ENCODE peak calls at places on chromosomes 7 and 10, in eight cellular contexts. A, M, H, L, E, N, K and Y are unnamed samples.

GRCh38 chr7:131357282-131357880 is 29.7 kb downstream of the MKLN1 start:
- DNase-seq in A (no peak), M (no peak), H (peak; percentile 60), L (no peak), E (no peak), N (no peak), K (no peak), Y (no peak)

GRCh38 chr7:77800158-77800557 is 1.6 kb downstream of the PHTF2 start:
- DNase-seq in A (no peak), M (no peak), H (no peak), L (no peak), E (no peak), N (peak; percentile 38), K (peak; percentile 57), Y (no peak)

GRCh38 chr10:119466655-119467054 is 75.9 kb downstream of the RGS10 start:
- DNase-seq in A (no peak), M (no peak), H (no peak), L (peak; percentile 35), E (no peak), N (peak; percentile 59), K (no peak), Y (no peak)

GRCh38 chr7:5777932-5778331 is 3.5 kb downstream of the RNF216 start:
- DNase-seq in A (no peak), M (no peak), H (no peak), L (no peak), E (no peak), N (no peak), K (no peak), Y (no peak)

GRCh38 chr10:6530211-6530840 is 49.8 kb downstream of the PRKCQ start:
- DNase-seq in A (no peak), M (no peak), H (no peak), L (no peak), E (no peak), N (no peak), K (no peak), Y (no peak)

GRCh38 chr10:86652361-86653202 is 1.8 kb upstream of the OPN4 start:
- DNase-seq in A (no peak), M (no peak), H (no peak), L (no peak), E (no peak), N (no peak), K (peak; percentile 21), Y (no peak)

GRCh38 chr7:148700693-148701092 is 2.0 kb downstream of the CUL1 start:
- DNase-seq in A (no peak), M (peak; percentile 9), H (peak; percentile 48), L (peak; percentile 44), E (no peak), N (no peak), K (peak; percentile 50), Y (no peak)

GRCh38 chr7:13965077-13965476 is 24.4 kb downstream of the ETV1 start:
- DNase-seq in A (no peak), M (no peak), H (no peak), L (no peak), E (no peak), N (no peak), K (no peak), Y (no peak)

GRCh38 chr10:14384096-14384730 is 53.5 kb upstream of the FRMD4A start:
- DNase-seq in A (no peak), M (no peak), H (peak; percentile 49), L (no peak), E (no peak), N (no peak), K (peak; percentile 20), Y (no peak)

GRCh38 chr10:86340176-86340990 is 26.2 kb downstream of the GRID1 start:
- DNase-seq in A (no peak), M (no peak), H (no peak), L (no peak), E (no peak), N (no peak), K (no peak), Y (no peak)

GRCh38 chr7:106166651-106167342 is 54.7 kb upstream of the SYPL1 start:
- DNase-seq in A (no peak), M (peak; percentile 76), H (peak; percentile 87), L (peak; percentile 63), E (no peak), N (peak; percentile 60), K (peak; percentile 83), Y (peak; percentile 32)

GRCh38 chr7:81285142-81285871 is 366.5 kb upstream of the SEMA3C start:
- DNase-seq in A (no peak), M (no peak), H (peak; percentile 82), L (no peak), E (no peak), N (no peak), K (peak; percentile 87), Y (no peak)
- TF ChIP-seq CTCF in A (no peak), M (no peak), H (no peak), L (no peak), E (no peak), N (no peak), K (peak; percentile 27), Y (no peak)

GRCh38 chr10:44513592-44513991 is 128.7 kb upstream of the CXCL12 start:
- DNase-seq in A (no peak), M (no peak), H (peak; percentile 3), L (no peak), E (no peak), N (no peak), K (peak; percentile 18), Y (no peak)

GRCh38 chr10:44512345-44513095 is 127.6 kb upstream of the CXCL12 start:
- DNase-seq in A (no peak), M (no peak), H (no peak), L (no peak), E (no peak), N (no peak), K (no peak), Y (no peak)

GRCh38 chr10:44520651-44521050 is 135.8 kb upstream of the CXCL12 start:
- DNase-seq in A (no peak), M (no peak), H (no peak), L (no peak), E (no peak), N (no peak), K (peak; percentile 11), Y (no peak)

GRCh38 chr10:44516941-44517340 is 132.0 kb upstream of the CXCL12 start:
- DNase-seq in A (no peak), M (no peak), H (no peak), L (no peak), E (no peak), N (no peak), K (no peak), Y (no peak)

GRCh38 chr10:44517635-44518034 is 132.7 kb upstream of the CXCL12 start:
- DNase-seq in A (no peak), M (no peak), H (no peak), L (no peak), E (no peak), N (no peak), K (no peak), Y (no peak)
- TF ChIP-seq CTCF in A (peak; percentile 14), M (no peak), H (no peak), L (no peak), E (no peak), N (peak; percentile 36), K (peak; percentile 14), Y (no peak)

GRCh38 chr7:72924748-72925545 is at the start of gene POM121:
- DNase-seq in A (peak; percentile 78), M (peak; percentile 92), H (peak; percentile 91), L (peak; percentile 71), E (peak; percentile 88), N (peak; percentile 94), K (peak; percentile 86), Y (peak; percentile 63)
- TF ChIP-seq CTCF in A (no peak), M (no peak), H (no peak), L (no peak), E (no peak), N (no peak), K (no peak), Y (no peak)

GRCh38 chr10:784759-785538 is 95.5 kb upstream of the DIP2C start:
- DNase-seq in A (no peak), M (peak; percentile 36), H (peak; percentile 84), L (peak; percentile 63), E (peak; percentile 60), N (peak; percentile 36), K (peak; percentile 88), Y (no peak)
- TF ChIP-seq CTCF in A (no peak), M (peak; percentile 8), H (no peak), L (no peak), E (no peak), N (no peak), K (peak; percentile 43), Y (no peak)

DNA sequence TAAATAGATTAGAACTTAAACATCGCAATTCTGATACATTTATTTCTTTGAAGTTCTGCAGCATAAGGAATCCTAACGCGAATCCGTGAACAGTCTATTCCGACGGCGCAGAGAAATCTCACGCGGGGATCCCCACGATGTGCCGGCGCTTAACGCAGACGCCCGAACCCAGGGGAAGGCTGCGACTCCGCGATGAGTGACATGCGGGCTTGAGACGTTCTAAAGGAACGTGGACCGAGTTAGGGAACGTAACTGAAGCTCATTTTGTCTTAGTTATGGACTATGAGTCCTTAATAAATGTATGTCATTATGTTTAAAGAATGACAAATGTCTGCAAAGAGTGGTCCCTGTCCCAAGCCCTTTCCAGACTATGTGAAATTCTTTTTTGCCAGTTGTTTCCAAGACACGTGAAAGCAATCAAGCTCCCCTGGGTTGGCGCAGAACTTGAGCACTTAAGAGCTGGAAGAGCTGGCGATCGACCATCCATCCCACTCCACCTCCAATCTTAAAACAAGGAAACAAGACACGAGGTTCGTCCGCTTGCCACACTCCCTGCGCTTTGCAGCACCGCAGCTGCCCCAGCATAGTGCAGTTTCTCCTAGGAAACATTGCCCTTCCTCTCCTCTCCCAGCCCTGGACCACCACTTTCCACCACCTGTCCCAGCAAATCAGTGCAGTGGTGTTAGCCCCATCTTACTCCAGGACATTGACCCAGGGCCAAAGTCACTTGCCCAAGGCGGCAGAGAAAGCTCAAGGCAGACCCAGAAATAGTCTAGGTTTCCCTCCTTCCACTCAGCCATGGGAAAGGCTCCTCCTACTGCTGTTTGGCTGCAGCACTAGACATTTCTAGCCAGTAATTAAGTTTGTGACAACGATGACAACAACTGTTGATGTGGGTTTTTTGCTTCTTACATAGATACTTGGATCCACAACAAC is 1.2 kb upstream of the PARD3 start:
- DNase-seq in A (no peak), M (peak; percentile 44), H (peak; percentile 55), L (peak; percentile 14), E (peak; percentile 46), N (no peak), K (peak; percentile 30), Y (no peak)
- TF ChIP-seq CTCF in A (no peak), M (no peak), H (peak; percentile 18), L (no peak), E (no peak), N (no peak), K (no peak), Y (no peak)

DNA sequence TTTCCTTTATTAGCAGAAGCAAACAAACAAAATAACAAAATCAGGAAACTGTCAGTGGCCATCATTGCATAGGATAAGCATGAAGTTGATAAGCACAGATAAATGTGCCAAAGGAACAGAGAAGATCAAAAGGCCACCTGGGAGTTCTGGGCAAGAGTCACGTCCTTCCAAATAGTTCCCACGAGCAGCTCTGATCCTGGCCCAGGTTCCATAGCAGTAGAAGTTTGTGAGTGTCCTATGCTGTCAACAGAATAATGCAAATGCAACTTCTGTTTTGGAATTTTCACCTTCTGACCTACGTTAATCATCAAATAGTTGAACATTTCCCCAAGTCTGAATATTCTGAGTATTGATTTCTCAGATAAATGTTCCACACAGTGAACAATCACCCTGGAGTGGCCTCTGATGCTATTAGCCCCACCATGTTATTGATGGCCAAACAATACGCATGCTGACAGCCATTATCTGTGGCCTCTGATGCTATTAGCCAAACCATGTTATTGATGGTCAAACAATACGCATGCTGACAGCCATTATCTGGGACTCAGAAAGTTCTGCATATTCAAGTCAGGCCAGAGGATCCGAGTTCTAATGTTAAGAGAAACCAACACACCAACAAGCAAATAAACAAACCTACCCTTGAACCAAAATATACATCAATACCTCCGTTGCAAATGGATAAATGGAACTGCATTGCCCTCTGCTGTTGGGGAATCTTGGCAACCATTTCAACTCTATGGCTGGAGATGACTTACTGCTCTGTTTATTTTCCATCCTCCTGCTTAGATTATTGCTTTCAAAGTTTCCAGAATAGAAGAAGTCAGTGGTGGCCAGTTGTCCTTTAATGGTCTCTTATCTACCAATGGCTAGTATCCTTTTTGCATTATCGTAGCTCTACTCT is 63.3 kb downstream of the MRC1 start:
- DNase-seq in A (no peak), M (peak; percentile 28), H (peak; percentile 25), L (no peak), E (no peak), N (no peak), K (peak; percentile 21), Y (no peak)
- TF ChIP-seq CTCF in A (no peak), M (peak; percentile 78), H (peak; percentile 55), L (no peak), E (no peak), N (no peak), K (peak; percentile 39), Y (peak; percentile 36)